ENCODE peak calls at places on chromosomes 4 and X, in four cellular contexts. One of them, this sample, is unnamed.
A peak's percentile ranks its signal among the peaks of the same experiment; 100 is the strongest.

GRCh38 chr4:86927843-86928395 is 6.9 kb upstream of the AFF1 start:
- DNase-seq in IMR-90: peak; percentile 99
- DNase-seq in nephron progenitor cell: no peak
- DNase-seq in glutamatergic neuron: no peak
- DNase-seq in this sample: no peak

GRCh38 chrX:53599781-53600396 is 86.6 kb downstream of the HUWE1 start:
- DNase-seq in IMR-90: no peak
- DNase-seq in nephron progenitor cell: no peak
- DNase-seq in glutamatergic neuron: no peak
- DNase-seq in this sample: no peak

GRCh38 chrX:130594453-130594916 is 192.7 kb downstream of the RBMX2 start:
- DNase-seq in IMR-90: no peak
- DNase-seq in nephron progenitor cell: no peak
- DNase-seq in glutamatergic neuron: no peak
- DNase-seq in this sample: no peak

GRCh38 chr4:165204462-165204830 is 2.9 kb upstream of the KLHL2 start:
- DNase-seq in IMR-90: peak; percentile 63
- DNase-seq in nephron progenitor cell: no peak
- DNase-seq in glutamatergic neuron: no peak
- DNase-seq in this sample: no peak

GRCh38 chr4:151014521-151015457 is at the start of gene LRBA:
- DNase-seq in IMR-90: peak; percentile 21
- DNase-seq in nephron progenitor cell: peak; percentile 79
- DNase-seq in glutamatergic neuron: peak; percentile 68
- DNase-seq in this sample: peak; percentile 89

GRCh38 chrX:107429090-107429489 is 20.4 kb upstream of the FRMPD3 start:
- DNase-seq in IMR-90: peak; percentile 3
- DNase-seq in nephron progenitor cell: peak; percentile 35
- DNase-seq in glutamatergic neuron: no peak
- DNase-seq in this sample: no peak

GRCh38 chr4:91758487-91758886 is 545.3 kb upstream of the GRID2 start:
- DNase-seq in IMR-90: no peak
- DNase-seq in nephron progenitor cell: no peak
- DNase-seq in glutamatergic neuron: no peak
- DNase-seq in this sample: no peak

GRCh38 chr4:121192013-121192412 is 27.9 kb upstream of the TNIP3 start:
- DNase-seq in IMR-90: no peak
- DNase-seq in nephron progenitor cell: no peak
- DNase-seq in glutamatergic neuron: no peak
- DNase-seq in this sample: no peak

This sample was measured in CD8-positive, alpha-beta memory T cell.